ENCODE peak calls at places on chromosomes 4 and X, in six cellular contexts. S is ovary, K is fibroblast of the conjunctiva, P is OCI-LY7, T is AG08396, E is GM03348. R is an unnamed sample.

GRCh38 chrX:134908235-134908834 is 82.5 kb upstream of the SMIM10 start:
- DNase-seq in S (no peak), P (peak; percentile 29), T (no peak), E (no peak), K (peak; percentile 42), R (peak; percentile 18)

GRCh38 chr4:89708903-89709361 is 128.0 kb downstream of the SNCA start:
- DNase-seq in S (no peak), P (no peak), K (no peak), E (peak; percentile 8), T (peak; percentile 2), R (peak; percentile 60)

GRCh38 chrX:48520976-48521352 is 644 bp upstream of the EBP start:
- DNase-seq in S (no peak), T (no peak), P (peak; percentile 19), E (no peak), K (no peak), R (no peak)

GRCh38 chrX:143437439-143437838 is 79.8 kb downstream of the SPANXN3 start:
- DNase-seq in P (peak; percentile 5), K (no peak), E (peak; percentile 1), T (no peak), S (no peak), R (peak; percentile 43)

GRCh38 chr4:157128395-157128794 is 52.4 kb downstream of the GLRB start:
- DNase-seq in T (peak; percentile 7), E (peak; percentile 37), P (no peak), S (no peak), K (peak; percentile 24), R (peak; percentile 64)

GRCh38 chr4:188976644-188977115 is 837.4 kb downstream of the TRIML1 start:
- DNase-seq in T (no peak), K (peak; percentile 47), P (no peak), E (peak; percentile 33), S (no peak), R (peak; percentile 59)

GRCh38 chr4:15852524-15852923 is 74.4 kb downstream of the CD38 start:
- DNase-seq in T (no peak), K (no peak), S (no peak), E (no peak), P (no peak), R (no peak)

GRCh38 chr4:1055721-1056590 is 44.5 kb downstream of the FGFRL1 start:
- DNase-seq in P (peak; percentile 80), E (peak; percentile 64), K (no peak), T (no peak), S (peak; percentile 66), R (no peak)

GRCh38 chr4:137526681-137527080 is 5.6 kb downstream of the PCDH18 start:
- DNase-seq in S (no peak), K (no peak), E (no peak), T (no peak), P (no peak), R (no peak)

GRCh38 chr4:79651516-79651915 is 243.5 kb upstream of the GK2 start:
- DNase-seq in S (no peak), K (no peak), E (no peak), P (no peak), T (no peak), R (no peak)

GRCh38 chrX:112056886-112057285 is 25.7 kb downstream of the TRPC5 start:
- DNase-seq in T (no peak), S (no peak), E (no peak), K (no peak), P (no peak), R (no peak)

GRCh38 chr4:73883306-73883705 is 14.1 kb downstream of the CXCL1 start:
- DNase-seq in E (peak; percentile 57), S (no peak), P (no peak), T (peak; percentile 37), K (no peak), R (peak; percentile 84)

GRCh38 chr4:186471441-186471840 is 83.9 kb downstream of the MTNR1A start:
- DNase-seq in T (no peak), S (no peak), E (no peak), K (no peak), P (no peak), R (no peak)

GRCh38 chrX:24448762-24449161 is 16.3 kb upstream of the PDK3 start:
- DNase-seq in K (no peak), T (no peak), P (no peak), E (no peak), S (no peak), R (no peak)

GRCh38 chr4:48649505-48649904 is 130.6 kb downstream of the FRYL start:
- DNase-seq in K (no peak), E (no peak), S (no peak), P (no peak), T (no peak), R (no peak)

GRCh38 chr4:168551945-168552695 is 55.3 kb downstream of the PALLD start:
- DNase-seq in E (no peak), P (no peak), K (no peak), S (no peak), T (no peak), R (peak; percentile 65)

GRCh38 chr4:140243345-140243753 is 89.4 kb upstream of the MAML3 start:
- DNase-seq in K (no peak), T (no peak), E (no peak), P (peak; percentile 63), S (no peak), R (no peak)

GRCh38 chr4:21948347-21949072 is at the start of gene KCNIP4:
- DNase-seq in K (no peak), P (no peak), T (peak; percentile 29), E (peak; percentile 90), S (peak; percentile 12), R (peak; percentile 14)

GRCh38 chr4:99852199-99852718 is 35.6 kb downstream of the DAPP1 start:
- DNase-seq in P (no peak), E (no peak), T (no peak), S (no peak), K (no peak), R (no peak)

GRCh38 chrX:72125331-72126047 is 6.2 kb downstream of the RTL5 start:
- DNase-seq in E (no peak), T (no peak), P (no peak), K (no peak), S (peak; percentile 18), R (no peak)

GRCh38 chrX:107894038-107894437 is 68.4 kb downstream of the MID2 start:
- DNase-seq in T (peak; percentile 21), P (peak; percentile 65), E (peak; percentile 29), K (peak; percentile 17), S (no peak), R (peak; percentile 47)

GRCh38 chrX:16445166-16445752 is 204.7 kb upstream of the S100G start:
- DNase-seq in E (peak; percentile 26), P (peak; percentile 48), K (no peak), S (no peak), T (no peak), R (peak; percentile 33)

GRCh38 chrX:633043-633654 is 2.6 kb downstream of the SHOX start:
- DNase-seq in E (no peak), T (no peak), P (no peak), S (no peak), K (no peak), R (no peak)

GRCh38 chr4:188198980-188199792 is 59.9 kb downstream of the TRIML1 start:
- DNase-seq in E (peak; percentile 32), T (no peak), P (no peak), K (no peak), S (no peak), R (no peak)

GRCh38 chr4:36189511-36190226 is 54.6 kb downstream of the ARAP2 start:
- DNase-seq in P (peak; percentile 1), S (no peak), E (no peak), K (no peak), T (no peak), R (no peak)

GRCh38 chr4:139718358-139718757 is 52.7 kb downstream of the MGST2 start:
- DNase-seq in E (no peak), P (no peak), T (no peak), S (no peak), K (no peak), R (no peak)

GRCh38 chr4:26028133-26028792 is 114.2 kb downstream of the SMIM20 start:
- DNase-seq in P (no peak), T (no peak), K (no peak), E (no peak), S (no peak), R (no peak)

GRCh38 chr4:188867796-188868195 is 728.6 kb downstream of the TRIML1 start:
- DNase-seq in S (no peak), T (no peak), E (no peak), K (no peak), P (no peak), R (no peak)